ENCODE peak calls at places on chromosomes 1 and 21, in five cellular contexts. One of them, this sample, is unnamed.

GRCh38 chr1:181743878-181744312 is 260.6 kb downstream of the CACNA1E start:
- DNase-seq in NCI-H748 treated with DMSO at 0.1 percent for 48 hours: no peak
- DNase-seq in NCI-H1092 treated with DMSO at 0.1 percent for 48 hours: peak
- DNase-seq in Daoy: peak
- DNase-seq in NCI-H1694: no peak
- DNase-seq in this sample: no peak

GRCh38 chr1:37708471-37708870 is 16.2 kb downstream of the CDCA8 start:
- DNase-seq in NCI-H748 treated with DMSO at 0.1 percent for 48 hours: no peak
- DNase-seq in NCI-H1092 treated with DMSO at 0.1 percent for 48 hours: no peak
- DNase-seq in Daoy: no peak
- DNase-seq in NCI-H1694: no peak
- DNase-seq in this sample: no peak

GRCh38 chr1:109655624-109656519 is at the start of gene GSTM4:
- DNase-seq in NCI-H748 treated with DMSO at 0.1 percent for 48 hours: peak
- DNase-seq in NCI-H1092 treated with DMSO at 0.1 percent for 48 hours: peak
- DNase-seq in Daoy: peak
- DNase-seq in NCI-H1694: no peak
- DNase-seq in this sample: peak

GRCh38 chr21:22758478-22758877 is 1760.3 kb downstream of the NCAM2 start:
- DNase-seq in NCI-H748 treated with DMSO at 0.1 percent for 48 hours: no peak
- DNase-seq in NCI-H1092 treated with DMSO at 0.1 percent for 48 hours: no peak
- DNase-seq in Daoy: peak
- DNase-seq in NCI-H1694: no peak
- DNase-seq in this sample: peak

GRCh38 chr1:22204989-22205913 is 62.4 kb upstream of the WNT4 start:
- DNase-seq in NCI-H748 treated with DMSO at 0.1 percent for 48 hours: no peak
- DNase-seq in NCI-H1092 treated with DMSO at 0.1 percent for 48 hours: peak
- DNase-seq in Daoy: peak
- DNase-seq in NCI-H1694: no peak
- DNase-seq in this sample: no peak

GRCh38 chr1:29832471-29832870 is 596.1 kb downstream of the PTPRU start:
- DNase-seq in NCI-H748 treated with DMSO at 0.1 percent for 48 hours: no peak
- DNase-seq in NCI-H1092 treated with DMSO at 0.1 percent for 48 hours: no peak
- DNase-seq in Daoy: no peak
- DNase-seq in NCI-H1694: no peak
- DNase-seq in this sample: no peak

GRCh38 chr1:109933856-109934711 is 23.4 kb downstream of the CSF1 start:
- DNase-seq in NCI-H748 treated with DMSO at 0.1 percent for 48 hours: no peak
- DNase-seq in NCI-H1092 treated with DMSO at 0.1 percent for 48 hours: no peak
- DNase-seq in Daoy: peak
- DNase-seq in NCI-H1694: no peak
- DNase-seq in this sample: no peak

GRCh38 chr1:149995927-149996326 is 14.6 kb downstream of the OTUD7B start:
- DNase-seq in NCI-H748 treated with DMSO at 0.1 percent for 48 hours: no peak
- DNase-seq in NCI-H1092 treated with DMSO at 0.1 percent for 48 hours: no peak
- DNase-seq in Daoy: peak
- DNase-seq in NCI-H1694: no peak
- DNase-seq in this sample: no peak

GRCh38 chr1:35345439-35345981 is 77.0 kb downstream of the ZMYM4 start:
- DNase-seq in NCI-H748 treated with DMSO at 0.1 percent for 48 hours: no peak
- DNase-seq in NCI-H1092 treated with DMSO at 0.1 percent for 48 hours: no peak
- DNase-seq in Daoy: no peak
- DNase-seq in NCI-H1694: no peak
- DNase-seq in this sample: no peak

GRCh38 chr21:39083377-39084008 is 99.8 kb downstream of the PSMG1 start:
- DNase-seq in NCI-H748 treated with DMSO at 0.1 percent for 48 hours: no peak
- DNase-seq in NCI-H1092 treated with DMSO at 0.1 percent for 48 hours: no peak
- DNase-seq in Daoy: no peak
- DNase-seq in NCI-H1694: no peak
- DNase-seq in this sample: no peak

GRCh38 chr1:63148825-63149645 is 173.3 kb upstream of the FOXD3 start:
- DNase-seq in NCI-H748 treated with DMSO at 0.1 percent for 48 hours: peak
- DNase-seq in NCI-H1092 treated with DMSO at 0.1 percent for 48 hours: peak
- DNase-seq in Daoy: peak
- DNase-seq in NCI-H1694: peak
- DNase-seq in this sample: peak

GRCh38 chr1:232292818-232293217 is 337.1 kb downstream of the SIPA1L2 start:
- DNase-seq in NCI-H748 treated with DMSO at 0.1 percent for 48 hours: peak
- DNase-seq in NCI-H1092 treated with DMSO at 0.1 percent for 48 hours: peak
- DNase-seq in Daoy: no peak
- DNase-seq in NCI-H1694: no peak
- DNase-seq in this sample: no peak

GRCh38 chr1:33306061-33306460 is 14.8 kb downstream of the A3GALT2 start:
- DNase-seq in NCI-H748 treated with DMSO at 0.1 percent for 48 hours: no peak
- DNase-seq in NCI-H1092 treated with DMSO at 0.1 percent for 48 hours: no peak
- DNase-seq in Daoy: no peak
- DNase-seq in NCI-H1694: no peak
- DNase-seq in this sample: no peak

GRCh38 chr1:173162601-173163000 is 44.5 kb downstream of the TNFSF4 start:
- DNase-seq in NCI-H748 treated with DMSO at 0.1 percent for 48 hours: no peak
- DNase-seq in NCI-H1092 treated with DMSO at 0.1 percent for 48 hours: no peak
- DNase-seq in Daoy: no peak
- DNase-seq in NCI-H1694: no peak
- DNase-seq in this sample: no peak

GRCh38 chr1:16139473-16139962 is 16.4 kb downstream of the EPHA2 start:
- DNase-seq in NCI-H748 treated with DMSO at 0.1 percent for 48 hours: no peak
- DNase-seq in NCI-H1092 treated with DMSO at 0.1 percent for 48 hours: no peak
- DNase-seq in Daoy: peak
- DNase-seq in NCI-H1694: no peak
- DNase-seq in this sample: no peak

GRCh38 chr1:3184666-3185065 is 115.7 kb downstream of the PRDM16 start:
- DNase-seq in NCI-H748 treated with DMSO at 0.1 percent for 48 hours: no peak
- DNase-seq in NCI-H1092 treated with DMSO at 0.1 percent for 48 hours: no peak
- DNase-seq in Daoy: no peak
- DNase-seq in NCI-H1694: no peak
- DNase-seq in this sample: no peak

GRCh38 chr1:19042675-19043578 is 86.5 kb upstream of the IFFO2 start:
- DNase-seq in NCI-H748 treated with DMSO at 0.1 percent for 48 hours: no peak
- DNase-seq in NCI-H1092 treated with DMSO at 0.1 percent for 48 hours: no peak
- DNase-seq in Daoy: no peak
- DNase-seq in NCI-H1694: no peak
- DNase-seq in this sample: no peak

GRCh38 chr1:234920843-234921140 is 207.8 kb downstream of the TOMM20 start:
- DNase-seq in NCI-H748 treated with DMSO at 0.1 percent for 48 hours: no peak
- DNase-seq in NCI-H1092 treated with DMSO at 0.1 percent for 48 hours: no peak
- DNase-seq in Daoy: no peak
- DNase-seq in NCI-H1694: no peak
- DNase-seq in this sample: no peak